ENCODE peak calls at places on chromosomes 4 and X, in five cellular contexts. V is activated CD8-positive, alpha-beta memory T cell treated with anti-CD3 and anti-CD28 coated beads for 48 hours; N is KG1; D is stimulated activated CD4-positive, alpha-beta T cell treated with anti-CD3 and anti-CD28 coated beads, Interleukin-2, amount 100 ng/mL, for 24 hours; P is hepatic stellate cell. J is an unnamed sample.

GRCh38 chr4:37922323-37922722 is 31.4 kb downstream of the TBC1D1 start:
- DNase-seq in D (no peak), V (no peak), N (no peak), P (peak), J (no peak)

GRCh38 chrX:147637190-147637589 is 274.5 kb upstream of the FMR1 start:
- DNase-seq in V (no peak), D (no peak), N (no peak), P (no peak), J (no peak)

GRCh38 chr4:158710814-158711213 is 12.4 kb downstream of the PPID start:
- DNase-seq in N (no peak), D (no peak), V (no peak), P (no peak), J (no peak)

GRCh38 chr4:76016383-76016782 is 6.9 kb downstream of the CXCL10 start:
- DNase-seq in D (peak), P (no peak), V (no peak), N (no peak), J (no peak)

GRCh38 chr4:147453561-147454141 is 27.2 kb upstream of the EDNRA start:
- DNase-seq in N (no peak), V (no peak), D (no peak), P (no peak), J (no peak)

GRCh38 chrX:151875270-151876026 is 37.2 kb upstream of the MAGEA4 start:
- DNase-seq in V (no peak), N (no peak), D (no peak), P (no peak), J (no peak)

GRCh38 chrX:133364201-133364600 is 51.1 kb downstream of the GPC4 start:
- DNase-seq in V (no peak), N (no peak), P (no peak), D (no peak), J (no peak)

GRCh38 chr4:41661447-41662076 is 87.0 kb downstream of the PHOX2B start:
- DNase-seq in V (peak), D (peak), P (peak), N (peak), J (peak)

GRCh38 chr4:56130609-56131150 is 181.9 kb downstream of the CEP135 start:
- DNase-seq in P (no peak), D (no peak), V (no peak), N (no peak), J (no peak)

GRCh38 chrX:152926923-152927322 is 29.1 kb downstream of the ZNF185 start:
- DNase-seq in V (no peak), D (no peak), P (no peak), N (no peak), J (no peak)

GRCh38 chrX:118550792-118551191 is 55.2 kb downstream of the DOCK11 start:
- DNase-seq in P (no peak), V (no peak), D (no peak), N (no peak), J (no peak)

GRCh38 chrX:106286053-106286650 is 118.0 kb downstream of the PWWP3B start:
- DNase-seq in D (no peak), P (no peak), N (no peak), V (no peak), J (no peak)

GRCh38 chrX:114073926-114074325 is 510.0 kb upstream of the HTR2C start:
- DNase-seq in P (no peak), V (no peak), N (no peak), D (no peak), J (no peak)

GRCh38 chr4:69707807-69708206 is 52.6 kb downstream of the SULT1B1 start:
- DNase-seq in P (no peak), N (no peak), D (no peak), V (no peak), J (no peak)

GRCh38 chr4:26731342-26731741 is 129.3 kb upstream of the STIM2 start:
- DNase-seq in D (no peak), V (no peak), N (no peak), P (no peak), J (no peak)

GRCh38 chr4:31946456-31946855 is 1226.3 kb downstream of the PCDH7 start:
- DNase-seq in N (no peak), P (no peak), V (no peak), D (no peak), J (no peak)

GRCh38 chr4:55458164-55458563 is 62.4 kb downstream of the TMEM165 start:
- DNase-seq in N (no peak), P (no peak), V (no peak), D (no peak), J (no peak)